ENCODE peak calls at places on chromosomes 7 and 10, in five cellular contexts. N is AG09309, E is fibroblast of lung, Z is AG04449, V is PC-9. T is an unnamed sample.
A peak's percentile ranks its signal among the peaks of the same experiment; 100 is the strongest.

GRCh38 chr7:85324145-85324799 is 137.4 kb upstream of the SEMA3D start:
- DNase-seq in N (no peak), E (no peak), Z (no peak), V (no peak), T (no peak)

GRCh38 chr7:2012044-2012900 is 220.5 kb downstream of the MAD1L1 start:
- DNase-seq in N (no peak), E (no peak), Z (no peak), V (no peak), T (no peak)

GRCh38 chr7:25272265-25272664 is 44.0 kb upstream of the NPVF start:
- DNase-seq in N (no peak), E (no peak), Z (no peak), V (no peak), T (no peak)

GRCh38 chr7:35446091-35446490 is 192.2 kb upstream of the TBX20 start:
- DNase-seq in N (no peak), E (no peak), Z (no peak), V (no peak), T (no peak)

GRCh38 chr7:124275411-124275810 is 242.5 kb upstream of the TMEM229A start:
- DNase-seq in N (no peak), E (no peak), Z (no peak), V (no peak), T (no peak)

GRCh38 chr10:127889605-127890195 is 3.0 kb downstream of the CLRN3 start:
- DNase-seq in N (no peak), E (peak; percentile 78), Z (no peak), V (no peak), T (no peak)

GRCh38 chr10:129978980-129979379 is 14.9 kb upstream of the EBF3 start:
- DNase-seq in N (no peak), E (no peak), Z (no peak), V (no peak), T (no peak)

GRCh38 chr7:70208236-70209063 is 610.2 kb downstream of the AUTS2 start:
- DNase-seq in N (no peak), E (peak; percentile 69), Z (peak; percentile 16), V (no peak), T (no peak)

GRCh38 chr10:124560377-124560776 is 98.8 kb downstream of the LHPP start:
- DNase-seq in N (peak; percentile 52), E (peak; percentile 61), Z (peak; percentile 49), V (no peak), T (peak; percentile 75)

GRCh38 chr7:18494821-18495408 is 634 bp upstream of the HDAC9 start:
- DNase-seq in N (no peak), E (peak; percentile 82), Z (peak; percentile 19), V (no peak), T (peak; percentile 36)

GRCh38 chr10:33155720-33156638 is 178.5 kb downstream of the NRP1 start:
- DNase-seq in N (peak; percentile 46), E (peak; percentile 74), Z (no peak), V (peak; percentile 21), T (no peak)

GRCh38 chr7:138943061-138943460 is 38.1 kb downstream of the KIAA1549 start:
- DNase-seq in N (no peak), E (no peak), Z (no peak), V (no peak), T (no peak)

GRCh38 chr10:436911-437665 is 252.4 kb downstream of the DIP2C start:
- DNase-seq in N (no peak), E (no peak), Z (no peak), V (no peak), T (no peak)

GRCh38 chr7:70470751-70471150 is 661.2 kb upstream of the GALNT17 start:
- DNase-seq in N (no peak), E (no peak), Z (no peak), V (no peak), T (no peak)

GRCh38 chr10:132836832-132837540 is 51.0 kb upstream of the NKX6-2 start:
- DNase-seq in N (no peak), E (peak; percentile 2), Z (no peak), V (peak; percentile 30), T (no peak)

GRCh38 chr10:110305767-110306451 is 1.2 kb upstream of the SMNDC1 start:
- DNase-seq in N (peak; percentile 82), E (peak; percentile 90), Z (peak; percentile 74), V (peak; percentile 36), T (peak; percentile 54)

GRCh38 chr7:99257675-99258074 is 15.0 kb upstream of the MYH16 start:
- DNase-seq in N (no peak), E (no peak), Z (no peak), V (no peak), T (no peak)

GRCh38 chr10:79446451-79447020 is 1.1 kb upstream of the ZCCHC24 start:
- DNase-seq in N (no peak), E (no peak), Z (no peak), V (peak; percentile 34), T (no peak)

GRCh38 chr7:46244752-46245151 is 323.7 kb upstream of the IGFBP3 start:
- DNase-seq in N (no peak), E (peak; percentile 32), Z (peak; percentile 63), V (no peak), T (no peak)

GRCh38 chr10:94042814-94043175 is 49.1 kb downstream of the PLCE1 start:
- DNase-seq in N (no peak), E (peak; percentile 66), Z (no peak), V (no peak), T (no peak)

GRCh38 chr10:94046152-94046551 is 52.4 kb downstream of the PLCE1 start:
- DNase-seq in N (no peak), E (no peak), Z (no peak), V (no peak), T (no peak)

GRCh38 chr10:94047302-94047701 is 53.6 kb downstream of the PLCE1 start:
- DNase-seq in N (no peak), E (no peak), Z (no peak), V (no peak), T (no peak)

GRCh38 chr10:94042001-94042813 is 48.5 kb downstream of the PLCE1 start:
- DNase-seq in N (peak; percentile 73), E (peak; percentile 87), Z (no peak), V (peak; percentile 31), T (peak; percentile 89)

GRCh38 chr10:94043431-94043990 is 49.8 kb downstream of the PLCE1 start:
- DNase-seq in N (no peak), E (no peak), Z (no peak), V (no peak), T (peak; percentile 56)
- H3K4me3 ChIP-seq in N (no peak overlapping the region), E (no peak overlapping the region), Z (no peak overlapping the region), V (no peak overlapping the region), T (no peak overlapping the region)

GRCh38 chr7:91564101-91564500 is 299.9 kb downstream of the FZD1 start:
- DNase-seq in N (no peak), E (no peak), Z (no peak), V (no peak), T (no peak)
- TF ChIP-seq CTCF in N (no peak), E (no peak), Z (no peak), V (no peak), T (no peak)

GRCh38 chr7:134679006-134679405 is 32.4 kb downstream of the BPGM start:
- DNase-seq in N (no peak), E (no peak), Z (no peak), V (no peak), T (no peak)
- H3K4me3 ChIP-seq in N (no peak overlapping the region), E (no peak overlapping the region), Z (no peak overlapping the region), V (no peak overlapping the region), T (no peak overlapping the region)

DNA sequence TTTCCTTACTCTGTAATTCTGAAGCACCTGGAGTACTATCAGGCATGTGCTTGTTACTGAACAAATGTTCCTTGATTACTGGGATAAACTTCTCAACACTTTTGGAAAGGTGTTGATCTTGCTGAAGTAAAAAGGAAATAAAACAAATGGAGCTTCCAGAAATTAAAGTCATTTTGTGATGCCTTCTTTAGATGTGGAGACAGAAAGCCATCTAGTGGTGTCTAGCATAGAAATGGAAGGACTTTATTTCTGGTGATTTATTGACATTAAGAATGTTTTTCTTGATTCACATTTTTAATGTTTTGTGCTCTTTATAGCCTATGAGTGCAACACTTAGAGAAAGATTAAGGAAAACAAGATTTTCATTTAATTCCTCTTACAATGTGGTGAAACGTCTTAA is 1.4 kb downstream of the SFR1 start:
- DNase-seq in N (no peak), E (no peak), Z (no peak), V (no peak), T (no peak)
- TF ChIP-seq CTCF in N (peak; percentile 44), E (peak; percentile 40), Z (peak; percentile 29), V (peak; percentile 42), T (peak; percentile 38)

DNA sequence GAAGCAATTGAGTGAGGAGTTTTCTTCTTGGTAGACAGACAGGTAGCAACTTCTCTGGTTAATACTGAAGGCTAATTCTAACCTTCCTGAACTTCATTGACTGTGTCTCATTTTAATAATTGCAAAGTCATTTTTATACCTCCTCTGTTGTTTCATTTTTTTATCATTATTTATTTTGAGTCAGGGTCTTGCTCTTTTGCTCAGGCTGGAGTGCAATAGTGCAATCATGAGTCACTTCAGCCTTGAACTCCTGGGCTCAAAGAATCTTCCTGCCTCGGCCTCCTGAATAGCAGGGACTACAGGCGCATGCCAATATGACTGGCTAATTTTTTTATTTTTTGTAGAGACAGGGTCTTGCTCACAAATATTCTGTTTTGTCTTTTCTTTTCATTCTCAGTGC is 45.4 kb downstream of the APBB1IP start:
- DNase-seq in N (no peak), E (peak; percentile 19), Z (no peak), V (no peak), T (no peak)
- H3K4me3 ChIP-seq in N (no peak overlapping the region), E (no peak overlapping the region), Z (no peak overlapping the region), V (no peak overlapping the region), T (no peak overlapping the region)

GRCh38 chr7:37921340-37921805 is 933 bp downstream of the EPDR1 start:
- DNase-seq in N (no peak), E (peak; percentile 56), Z (no peak), V (no peak), T (no peak)
- TF ChIP-seq CTCF in N (peak; percentile 19), E (no peak), Z (peak; percentile 34), V (no peak), T (peak; percentile 28)

GRCh38 chr10:102119417-102120141 is 589 bp downstream of the LDB1 start:
- DNase-seq in N (no peak), E (peak; percentile 74), Z (no peak), V (peak; percentile 42), T (no peak)
- H3K4me3 ChIP-seq in N (peak overlapping the region; percentile 99), E (peak overlapping the region; percentile 91), Z (peak overlapping the region; percentile 91), V (peak overlapping the region; percentile 74), T (peak overlapping the region; percentile 97)

GRCh38 chr10:78378192-78378591 is 344.5 kb downstream of the RPS24 start:
- DNase-seq in N (no peak), E (no peak), Z (no peak), V (no peak), T (no peak)

GRCh38 chr10:78382776-78383175 is 349.1 kb downstream of the RPS24 start:
- DNase-seq in N (no peak), E (no peak), Z (no peak), V (no peak), T (no peak)

GRCh38 chr10:78382047-78382446 is 348.4 kb downstream of the RPS24 start:
- DNase-seq in N (no peak), E (no peak), Z (no peak), V (no peak), T (no peak)

GRCh38 chr10:78383378-78383777 is 349.7 kb downstream of the RPS24 start:
- DNase-seq in N (no peak), E (no peak), Z (no peak), V (no peak), T (no peak)

DNA sequence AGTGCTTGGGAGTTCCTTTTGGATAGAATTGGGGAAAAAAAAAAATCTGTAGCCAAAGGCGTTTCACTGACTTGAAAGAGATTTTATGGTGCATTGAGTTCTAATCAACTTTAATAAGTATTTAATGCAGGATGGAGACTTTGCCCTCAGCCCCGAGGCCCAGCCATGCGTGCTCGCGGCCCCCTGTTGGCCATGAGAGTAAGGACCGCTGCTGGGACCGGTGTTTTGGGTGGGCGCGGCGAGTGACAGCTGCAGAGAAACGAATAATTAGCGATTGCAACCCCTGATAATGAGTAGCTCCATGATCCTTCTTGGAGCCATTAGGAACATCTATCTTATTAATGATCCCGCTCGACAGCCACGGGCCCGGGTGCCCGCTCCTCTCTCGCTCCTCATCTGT is 347.4 kb downstream of the RPS24 start:
- DNase-seq in N (no peak), E (no peak), Z (no peak), V (no peak), T (no peak)
- TF ChIP-seq CTCF in N (peak; percentile 25), E (no peak), Z (peak; percentile 44), V (peak; percentile 30), T (peak; percentile 53)

T was measured in BJ.